ENCODE peak calls at places on chromosomes 2 and 18, in four cellular contexts. N is neural progenitor cell, H is HepG2, J is fibroblast of lung. D is an unnamed sample.

GRCh38 chr2:210584834-210585233 is 28.4 kb downstream of the CPS1 start:
- DNase-seq in N (no peak), H (peak; percentile 55), J (peak; percentile 15), D (peak; percentile 86)

GRCh38 chr2:140786585-140786984 is 1344.2 kb downstream of the LRP1B start:
- DNase-seq in N (no peak), H (no peak), J (no peak), D (no peak)

GRCh38 chr2:27407798-27408491 is 1.4 kb downstream of the PPM1G start:
- DNase-seq in N (peak; percentile 78), H (peak; percentile 88), J (peak; percentile 70), D (peak; percentile 72)

GRCh38 chr18:8893221-8893620 is 187.9 kb downstream of the MTCL1 start:
- DNase-seq in N (no peak), H (no peak), J (no peak), D (no peak)

GRCh38 chr2:168573128-168573903 is 117.2 kb downstream of the CERS6 start:
- DNase-seq in N (no peak), H (no peak), J (peak; percentile 61), D (peak; percentile 17)

GRCh38 chr18:51088410-51088809 is 58.4 kb downstream of the SMAD4 start:
- DNase-seq in N (no peak), H (no peak), J (no peak), D (no peak)

GRCh38 chr2:25700221-25700660 is 26.9 kb upstream of the DTNB start:
- DNase-seq in N (peak; percentile 48), H (peak; percentile 41), J (peak; percentile 78), D (peak; percentile 94)

GRCh38 chr2:7030810-7031209 is 113.6 kb downstream of the RNF144A start:
- DNase-seq in N (no peak), H (no peak), J (no peak), D (no peak)

GRCh38 chr2:9618410-9618809 is 12.4 kb downstream of the YWHAQ start:
- DNase-seq in N (no peak), H (no peak), J (no peak), D (no peak)

GRCh38 chr2:170717991-170718589 is 3.0 kb downstream of the SP5 start:
- DNase-seq in N (peak; percentile 64), H (peak; percentile 20), J (no peak), D (no peak)
- TF ChIP-seq EZH2 in N (no peak), H (no peak), J (no peak), D (no peak)

DNA sequence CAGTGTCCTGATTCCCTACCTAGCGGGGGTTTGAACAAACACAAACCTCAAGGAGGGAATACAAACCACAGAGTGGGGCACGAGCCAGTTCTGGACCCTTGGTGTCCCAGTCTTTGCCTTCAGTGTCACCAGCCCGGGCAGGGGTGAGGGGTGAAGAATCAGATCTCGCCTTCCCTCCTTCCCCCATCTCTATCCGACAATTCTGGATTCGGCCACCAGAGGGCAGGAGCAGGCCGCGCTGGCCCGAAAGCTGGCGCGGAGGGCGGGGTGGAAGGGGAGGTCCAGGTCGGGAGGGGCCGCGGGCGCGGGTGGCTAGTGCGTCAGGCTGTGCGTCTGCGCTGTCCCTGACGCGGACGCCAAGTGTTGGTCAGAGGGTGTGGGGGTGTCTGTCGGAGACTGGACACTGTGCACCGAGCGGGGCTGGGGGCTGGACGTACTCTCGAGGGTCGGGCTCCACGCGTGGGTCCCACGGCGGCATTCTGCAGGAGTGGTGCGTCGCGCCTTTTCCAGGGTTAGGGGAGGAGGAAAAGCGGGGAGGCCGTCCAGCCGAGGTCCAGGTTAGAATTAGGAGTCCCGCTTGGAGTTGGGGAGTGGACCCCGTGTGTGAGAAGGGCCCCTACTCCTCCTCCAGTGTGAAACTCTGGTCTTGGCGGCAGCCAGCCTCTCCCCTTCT is 2.9 kb upstream of the CRYBA2 start:
- DNase-seq in N (peak; percentile 93), H (peak; percentile 58), J (peak; percentile 79), D (peak; percentile 92)
- TF ChIP-seq EZH2 in N (peak; percentile 79), H (no peak), J (peak; percentile 8), D (no peak)

DNA sequence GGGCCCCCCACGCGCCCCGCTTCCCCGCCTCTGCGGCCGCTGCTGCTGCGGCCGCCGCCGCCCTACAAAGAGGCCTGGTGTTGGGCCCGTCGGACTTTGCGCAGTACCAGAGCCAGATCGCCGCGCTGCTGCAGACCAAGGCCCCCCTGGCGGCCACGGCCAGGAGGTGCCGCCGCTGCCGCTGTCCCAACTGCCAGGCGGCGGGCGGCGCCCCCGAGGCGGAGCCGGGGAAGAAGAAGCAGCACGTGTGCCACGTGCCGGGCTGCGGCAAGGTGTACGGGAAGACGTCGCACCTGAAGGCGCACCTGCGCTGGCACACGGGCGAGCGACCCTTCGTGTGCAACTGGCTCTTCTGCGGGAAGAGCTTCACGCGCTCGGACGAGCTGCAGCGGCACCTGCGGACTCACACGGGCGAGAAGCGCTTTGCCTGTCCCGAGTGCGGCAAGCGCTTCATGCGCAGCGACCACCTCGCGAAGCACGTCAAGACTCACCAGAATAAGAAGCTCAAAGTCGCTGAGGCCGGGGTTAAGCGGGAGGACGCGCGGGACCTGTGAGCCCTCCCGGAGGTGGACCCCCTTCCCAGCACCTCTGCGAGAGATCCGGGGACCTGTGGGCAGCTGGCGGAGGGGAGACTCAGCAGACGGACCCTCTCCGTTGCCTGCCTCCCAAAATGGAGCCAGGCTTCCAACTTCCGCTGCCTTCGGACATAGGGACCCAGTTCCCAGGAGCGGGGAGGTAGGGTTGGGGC is 1.9 kb downstream of the SP5 start:
- DNase-seq in N (peak; percentile 92), H (peak; percentile 69), J (peak; percentile 34), D (no peak)
- TF ChIP-seq EZH2 in N (peak; percentile 63), H (no peak), J (peak; percentile 98), D (no peak)

DNA sequence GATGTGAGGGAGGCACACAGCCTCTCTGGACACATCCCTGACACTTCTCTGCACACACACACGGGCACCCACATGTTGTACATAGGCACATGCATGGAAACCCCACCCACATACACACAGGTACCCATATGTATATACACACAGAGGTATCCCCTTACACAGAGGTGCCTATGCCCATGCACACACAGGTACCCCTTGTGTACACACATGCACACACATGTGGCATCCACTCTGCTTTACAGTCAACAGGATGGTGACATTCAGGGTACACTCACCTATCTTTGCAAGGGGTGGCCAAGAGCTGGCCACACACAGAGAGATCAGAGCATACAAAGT is 59.5 kb downstream of the FAM168B start:
- DNase-seq in N (no peak), H (no peak), J (no peak), D (no peak)
- TF ChIP-seq EZH2 in N (no peak), H (no peak), J (no peak), D (no peak)

DNA sequence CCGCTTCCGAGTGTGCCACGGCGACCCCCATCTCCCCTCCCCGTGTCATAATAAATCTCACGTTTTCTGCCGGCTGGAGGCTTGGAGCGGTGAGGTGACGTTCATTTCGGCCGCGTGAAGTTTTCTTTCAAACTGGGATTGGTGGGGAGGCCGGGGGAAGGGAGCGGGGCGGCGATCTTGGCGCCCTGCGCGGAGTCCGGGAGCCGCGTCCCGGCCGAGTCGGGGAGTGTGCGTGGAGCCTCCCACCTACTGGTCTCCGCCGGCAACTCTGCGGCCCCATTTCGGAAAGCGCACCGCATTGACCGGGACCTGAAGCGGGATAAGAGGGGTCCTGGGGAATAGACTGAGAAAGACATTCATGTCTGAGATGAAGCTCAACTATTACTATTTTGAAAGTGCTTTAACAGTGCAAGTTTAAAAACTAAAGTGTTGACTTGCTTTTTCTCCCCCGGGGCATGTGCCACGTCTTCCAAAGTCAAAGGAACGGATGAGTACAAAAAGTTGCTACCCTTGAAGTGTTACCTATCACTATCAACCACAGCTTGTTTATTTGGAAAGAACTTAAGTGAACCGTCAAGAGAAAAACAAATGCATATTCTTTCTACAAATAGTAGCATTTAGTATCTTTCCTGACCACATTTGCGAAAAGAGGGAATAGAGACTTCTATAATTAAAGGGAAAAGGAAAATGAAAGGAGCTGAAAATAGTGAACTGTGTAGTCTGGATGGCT is 818 bp upstream of the IKZF2 start:
- DNase-seq in N (peak; percentile 82), H (peak; percentile 27), J (peak; percentile 68), D (peak; percentile 66)
- TF ChIP-seq EZH2 in N (no peak), H (peak; percentile 88), J (no peak), D (no peak)

DNA sequence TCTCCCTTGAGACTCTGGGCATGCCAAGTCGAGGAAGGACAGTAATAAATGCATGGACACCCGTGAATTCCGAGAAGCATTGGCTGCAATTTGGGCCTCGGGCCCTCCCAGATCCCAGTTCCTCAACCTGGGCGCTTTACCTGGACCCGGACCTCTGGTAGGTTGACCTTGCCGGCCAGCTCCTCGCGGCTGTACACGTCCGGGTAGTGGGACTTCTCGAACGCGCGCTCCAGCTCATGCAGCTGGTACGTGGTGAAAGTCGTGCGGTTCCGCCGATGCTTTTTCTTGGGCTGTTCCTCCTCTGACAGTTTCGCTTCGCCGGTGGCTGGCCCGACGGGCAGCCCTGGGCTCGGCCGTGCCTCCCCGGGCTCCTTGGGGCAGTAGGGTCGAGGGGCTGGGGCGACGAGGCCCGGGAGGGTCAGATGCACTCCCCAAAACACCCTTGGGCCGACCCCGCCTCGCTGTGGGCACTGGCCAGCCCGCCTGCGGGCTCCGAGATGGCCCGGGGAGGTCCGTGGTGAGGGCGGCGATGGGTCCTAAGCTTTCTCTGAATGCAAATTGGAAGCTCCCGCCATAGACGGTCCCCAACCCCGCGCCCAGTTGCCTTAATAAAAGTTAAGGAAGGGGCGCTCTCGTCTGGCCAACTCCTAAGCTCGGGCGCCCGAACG is 899 bp downstream of the RAX start:
- DNase-seq in N (peak; percentile 66), H (no peak), J (no peak), D (no peak)
- TF ChIP-seq EZH2 in N (peak; percentile 56), H (no peak), J (peak; percentile 100), D (no peak)

GRCh38 chr2:130963058-130963848 is 126.5 kb downstream of the ARHGEF4 start:
- DNase-seq in N (peak; percentile 68), H (no peak), J (no peak), D (no peak)
- TF ChIP-seq EZH2 in N (no peak), H (no peak), J (no peak), D (no peak)

GRCh38 chr2:113276216-113276905 is 2.4 kb downstream of the PAX8 start:
- DNase-seq in N (peak; percentile 16), H (no peak), J (no peak), D (no peak)

GRCh38 chr2:113272463-113272862 is 6.3 kb downstream of the PAX8 start:
- DNase-seq in N (no peak), H (no peak), J (no peak), D (no peak)

GRCh38 chr2:113275556-113276215 is 3.0 kb downstream of the PAX8 start:
- DNase-seq in N (peak; percentile 52), H (no peak), J (no peak), D (no peak)

GRCh38 chr2:113273031-113273551 is 5.6 kb downstream of the PAX8 start:
- DNase-seq in N (peak; percentile 82), H (peak; percentile 28), J (peak; percentile 38), D (no peak)

DNA sequence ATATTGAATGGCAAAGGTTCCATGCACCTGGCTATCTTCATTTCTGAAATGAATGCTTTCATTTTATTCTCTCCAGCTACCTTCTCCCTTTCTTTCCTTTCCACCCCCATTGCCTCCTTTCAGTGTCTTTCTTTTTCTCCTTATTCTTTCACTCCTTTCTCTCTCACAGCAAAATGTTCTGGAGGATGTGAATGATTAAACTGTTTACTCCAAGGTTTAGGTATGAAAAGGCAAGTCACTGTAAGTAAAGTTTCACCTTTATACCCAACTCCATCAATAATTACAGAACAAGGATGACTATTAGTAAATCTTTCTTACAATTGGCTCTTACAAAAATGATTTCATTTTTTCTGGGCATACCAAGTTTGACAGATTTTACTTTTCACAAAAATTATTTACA is 4.3 kb downstream of the PAX8 start:
- DNase-seq in N (no peak), H (no peak), J (no peak), D (no peak)
- TF ChIP-seq EZH2 in N (no peak), H (no peak), J (no peak), D (no peak)

GRCh38 chr2:219539295-219539788 is 4.3 kb downstream of the CHPF start:
- DNase-seq in N (no peak), H (no peak), J (no peak), D (no peak)
- TF ChIP-seq EZH2 in N (no peak), H (no peak), J (no peak), D (no peak)